ENCODE peak calls at places on chromosomes 11 and 22, in ten cellular contexts. H, G, E, I, S, A, F, C, Z and X are unnamed samples.

GRCh38 chr11:75734491-75735180 is 17.0 kb downstream of the MOGAT2 start:
- DNase-seq in C (peak), F (no peak), S (no peak), I (no peak), A (no peak), H (no peak), E (no peak), G (no peak), Z (no peak), X (no peak)

GRCh38 chr22:17945851-17946690 is 78.3 kb downstream of the MICAL3 start:
- DNase-seq in H (no peak), C (peak), E (no peak), S (no peak), Z (no peak), G (no peak), I (no peak), A (no peak), F (no peak), X (no peak)

GRCh38 chr11:105720096-105720495 is 110.2 kb downstream of the GRIA4 start:
- DNase-seq in C (no peak), I (no peak), A (no peak), H (no peak), G (no peak), S (no peak), E (no peak), Z (no peak), F (no peak), X (no peak)

GRCh38 chr22:18970180-18970947 is 34.3 kb upstream of the PRODH start:
- DNase-seq in Z (peak), E (no peak), I (no peak), H (no peak), G (peak), F (no peak), A (peak), C (no peak), S (no peak), X (no peak)

GRCh38 chr11:111559791-111560190 is 19.3 kb downstream of the LAYN start:
- DNase-seq in F (no peak), H (no peak), E (no peak), G (no peak), I (no peak), Z (no peak), S (no peak), A (no peak), C (no peak), X (no peak)

GRCh38 chr11:22208151-22208858 is 15.4 kb downstream of the ANO5 start:
- DNase-seq in I (no peak), S (no peak), E (no peak), A (no peak), Z (no peak), C (no peak), G (no peak), H (no peak), F (no peak), X (no peak)

GRCh38 chr11:111019931-111020381 is 225.6 kb upstream of the POU2AF2 start:
- DNase-seq in E (no peak), F (no peak), I (no peak), H (no peak), C (no peak), G (no peak), A (no peak), Z (no peak), S (no peak), X (no peak)

GRCh38 chr11:44261800-44262591 is 47.9 kb downstream of the ALX4 start:
- DNase-seq in I (no peak), S (no peak), G (no peak), C (no peak), A (no peak), E (no peak), H (no peak), Z (no peak), F (no peak), X (peak)

GRCh38 chr11:124745835-124746620 is 6.0 kb downstream of the VSIG2 start:
- DNase-seq in F (no peak), E (no peak), S (no peak), H (no peak), Z (peak), G (peak), A (peak), I (no peak), C (peak), X (no peak)

GRCh38 chr11:119786431-119787073 is 57.6 kb upstream of the NECTIN1 start:
- DNase-seq in G (no peak), C (no peak), A (no peak), Z (no peak), S (no peak), F (no peak), I (no peak), E (no peak), H (no peak), X (no peak)

GRCh38 chr11:119789766-119790407 is 60.9 kb upstream of the NECTIN1 start:
- DNase-seq in A (no peak), F (no peak), S (no peak), Z (no peak), C (no peak), E (no peak), I (no peak), G (no peak), H (no peak), X (no peak)

GRCh38 chr11:119787074-119787461 is 58.1 kb upstream of the NECTIN1 start:
- DNase-seq in F (no peak), C (no peak), A (no peak), Z (no peak), G (no peak), E (no peak), I (no peak), S (no peak), H (no peak), X (no peak)

GRCh38 chr11:119788911-119789560 is 60.0 kb upstream of the NECTIN1 start:
- DNase-seq in E (no peak), F (no peak), G (no peak), C (no peak), Z (no peak), I (no peak), H (no peak), A (no peak), S (no peak), X (no peak)

DNA sequence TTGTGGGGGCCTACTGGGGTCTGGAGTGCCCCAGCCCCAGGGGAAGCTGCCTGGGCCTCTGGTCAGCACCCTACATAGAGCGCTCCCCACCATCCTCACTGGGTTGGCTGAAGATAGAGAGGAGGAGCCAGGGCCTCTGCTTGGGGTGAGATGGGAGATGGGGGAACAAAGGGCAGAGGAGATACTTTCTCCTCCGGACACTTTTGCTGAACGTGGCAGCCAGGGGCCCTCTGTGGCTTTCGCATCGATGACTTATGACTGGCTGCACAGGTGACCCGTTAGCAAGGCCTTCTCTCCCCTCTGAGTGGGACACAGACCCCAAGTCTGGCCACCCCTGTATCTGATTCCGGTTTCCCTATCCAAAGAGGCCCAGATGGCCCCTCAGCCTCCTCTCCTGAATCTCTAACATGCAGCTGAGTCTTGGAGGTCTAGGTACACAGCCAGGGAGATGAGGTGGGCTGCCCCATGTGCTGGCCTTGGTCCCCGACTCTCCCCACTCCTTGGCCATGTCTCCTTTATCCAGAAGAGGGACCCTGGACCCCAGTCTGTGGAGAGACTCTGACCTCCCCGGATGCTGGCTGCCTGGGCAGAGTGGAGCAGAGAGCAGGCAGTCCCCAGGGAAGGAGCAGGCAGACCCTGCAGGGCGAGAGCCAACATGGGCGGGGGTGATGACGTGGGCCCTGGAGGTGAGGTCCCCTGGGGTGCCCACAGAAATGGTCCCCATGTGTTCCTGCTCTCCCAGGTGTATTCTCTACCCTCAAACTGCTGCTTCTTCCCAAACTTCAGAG is 59.3 kb upstream of the NECTIN1 start:
- DNase-seq in Z (no peak), I (no peak), G (no peak), H (no peak), A (no peak), C (no peak), E (no peak), S (no peak), F (no peak), X (no peak)
- TF ChIP-seq CTCF in Z (no peak), I (no peak), G (no peak), H (no peak), A (no peak), C (no peak), E (no peak), S (no peak), F (no peak), X (no peak)

GRCh38 chr11:96715208-96715607 is 325.4 kb downstream of the JRKL start:
- DNase-seq in H (no peak), Z (no peak), A (no peak), S (no peak), F (no peak), G (no peak), E (no peak), I (no peak), C (no peak), X (no peak)

GRCh38 chr11:96713301-96713700 is 323.5 kb downstream of the JRKL start:
- DNase-seq in G (no peak), C (no peak), E (no peak), Z (no peak), F (no peak), I (no peak), S (no peak), A (no peak), H (no peak), X (no peak)

DNA sequence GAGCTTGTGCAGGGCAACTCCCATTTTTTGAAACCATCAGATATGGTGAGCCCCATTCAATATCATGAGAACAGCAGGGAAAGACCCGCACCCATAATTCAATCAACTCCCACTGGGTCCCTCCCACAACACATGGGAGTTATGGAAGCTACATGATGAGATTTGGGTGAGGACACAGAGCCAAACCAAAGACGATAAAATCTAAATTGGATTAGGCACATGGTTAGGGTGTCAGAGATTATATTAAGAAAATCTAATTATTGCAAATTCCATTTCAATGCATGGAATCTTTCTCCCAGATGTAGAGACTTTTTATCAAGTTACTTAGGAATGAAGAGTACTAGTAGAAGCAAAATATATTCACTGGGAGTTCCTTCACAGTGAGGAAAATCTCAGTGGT is 324.9 kb downstream of the JRKL start:
- DNase-seq in G (no peak), Z (no peak), I (no peak), A (no peak), F (no peak), E (no peak), C (no peak), S (no peak), H (no peak), X (no peak)
- H3K27ac ChIP-seq in G (no peak), Z (no peak), I (no peak), A (no peak), F (no peak), E (no peak), C (no peak), S (no peak), H (no peak), X (no peak)

GRCh38 chr11:12100429-12100828 is 10.0 kb upstream of the MICAL2 start:
- DNase-seq in F (no peak), S (no peak), C (no peak), E (no peak), G (no peak), I (no peak), A (no peak), H (no peak), Z (no peak), X (no peak)

GRCh38 chr11:12100886-12101285 is 9.5 kb upstream of the MICAL2 start:
- DNase-seq in A (no peak), I (no peak), Z (no peak), F (no peak), E (no peak), H (peak), C (no peak), S (no peak), G (no peak), X (peak)

GRCh38 chr11:12098601-12099000 is 11.8 kb upstream of the MICAL2 start:
- DNase-seq in E (no peak), S (no peak), C (no peak), H (no peak), I (no peak), Z (no peak), A (no peak), G (no peak), F (no peak), X (no peak)

GRCh38 chr11:12101318-12101717 is 9.1 kb upstream of the MICAL2 start:
- DNase-seq in A (no peak), Z (no peak), S (no peak), H (no peak), G (no peak), C (no peak), E (no peak), I (no peak), F (no peak), X (no peak)

DNA sequence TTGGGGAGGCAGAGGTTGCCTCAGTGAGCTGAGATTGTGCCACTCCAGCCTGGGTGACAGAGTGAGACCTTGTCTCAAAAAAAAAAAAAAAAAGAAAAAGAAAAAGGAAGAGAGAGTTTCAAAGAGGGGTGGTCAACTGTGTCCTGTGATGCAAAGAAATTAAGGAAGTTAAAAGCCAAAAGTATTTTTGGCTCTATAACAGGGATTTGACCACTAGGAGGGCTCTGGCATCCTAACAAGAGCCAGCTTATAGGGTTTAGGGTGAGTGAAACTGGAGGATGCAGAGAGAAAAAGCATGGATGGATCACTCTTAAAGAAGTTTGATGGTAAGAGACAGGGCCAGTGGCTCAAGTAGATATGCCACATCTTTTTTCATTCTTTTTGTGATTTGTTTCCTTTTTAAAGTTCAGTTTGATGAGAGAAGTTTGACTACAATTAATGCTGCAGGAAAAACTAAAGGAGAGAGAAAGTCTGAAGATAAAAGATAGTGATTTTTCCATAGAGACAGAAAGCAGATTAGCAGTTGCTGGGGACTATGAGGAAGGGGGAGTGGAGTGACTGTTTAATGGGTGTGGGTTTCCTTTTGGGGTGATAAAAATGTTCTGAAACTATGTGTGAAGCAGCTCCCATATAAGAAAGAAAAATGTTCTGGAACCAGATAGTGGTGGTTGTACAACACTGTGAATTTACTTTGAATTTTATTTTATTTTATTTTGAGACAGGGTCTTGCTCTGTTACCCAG is 11.1 kb upstream of the MICAL2 start:
- DNase-seq in F (no peak), C (no peak), G (no peak), A (no peak), H (no peak), S (no peak), Z (no peak), E (no peak), I (no peak), X (no peak)
- TF ChIP-seq CTCF in F (no peak), C (no peak), G (peak), A (no peak), H (no peak), S (no peak), Z (no peak), E (peak), I (no peak), X (no peak)

GRCh38 chr11:63244862-63245261 is 1.5 kb upstream of the SLC22A25 start:
- DNase-seq in A (no peak), F (no peak), C (no peak), G (no peak), I (no peak), Z (no peak), H (no peak), S (no peak), E (no peak), X (no peak)

GRCh38 chr11:63243533-63243932 is at the start of gene SLC22A25:
- DNase-seq in F (no peak), I (no peak), G (no peak), Z (no peak), S (no peak), E (no peak), C (no peak), H (no peak), A (no peak), X (no peak)

GRCh38 chr11:63248966-63249365 is 5.6 kb upstream of the SLC22A25 start:
- DNase-seq in C (no peak), G (no peak), F (no peak), A (no peak), S (no peak), H (no peak), I (no peak), E (no peak), Z (no peak), X (no peak)

GRCh38 chr11:63242089-63242762 is 1.2 kb downstream of the SLC22A25 start:
- DNase-seq in G (no peak), E (no peak), H (no peak), Z (no peak), A (no peak), F (no peak), C (no peak), S (no peak), I (no peak), X (no peak)

DNA sequence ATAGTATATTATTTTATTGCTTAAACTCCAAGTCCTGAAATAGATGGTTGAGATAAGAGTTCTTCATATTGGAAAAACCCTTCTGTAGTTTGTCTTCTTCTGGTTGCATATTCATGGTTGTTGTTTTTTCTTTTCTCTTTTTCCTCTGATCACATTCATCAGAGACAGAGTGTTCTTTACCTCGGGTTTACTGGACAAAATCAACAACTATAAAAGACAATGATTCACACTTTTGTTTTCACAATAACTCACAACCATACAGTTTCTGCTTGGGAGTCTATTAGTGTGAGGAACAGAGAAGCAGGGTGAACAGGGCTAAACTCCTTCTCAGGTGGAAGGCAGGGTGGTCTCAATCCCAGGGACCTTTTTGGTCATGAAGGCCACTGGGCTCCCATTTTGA is 2.6 kb upstream of the SLC22A25 start:
- DNase-seq in G (no peak), C (no peak), S (no peak), A (no peak), H (no peak), I (no peak), F (no peak), Z (no peak), E (no peak), X (no peak)
- H3K27ac ChIP-seq in G (no peak), C (no peak), S (no peak), A (no peak), H (no peak), I (no peak), F (no peak), Z (no peak), E (no peak), X (no peak)

DNA sequence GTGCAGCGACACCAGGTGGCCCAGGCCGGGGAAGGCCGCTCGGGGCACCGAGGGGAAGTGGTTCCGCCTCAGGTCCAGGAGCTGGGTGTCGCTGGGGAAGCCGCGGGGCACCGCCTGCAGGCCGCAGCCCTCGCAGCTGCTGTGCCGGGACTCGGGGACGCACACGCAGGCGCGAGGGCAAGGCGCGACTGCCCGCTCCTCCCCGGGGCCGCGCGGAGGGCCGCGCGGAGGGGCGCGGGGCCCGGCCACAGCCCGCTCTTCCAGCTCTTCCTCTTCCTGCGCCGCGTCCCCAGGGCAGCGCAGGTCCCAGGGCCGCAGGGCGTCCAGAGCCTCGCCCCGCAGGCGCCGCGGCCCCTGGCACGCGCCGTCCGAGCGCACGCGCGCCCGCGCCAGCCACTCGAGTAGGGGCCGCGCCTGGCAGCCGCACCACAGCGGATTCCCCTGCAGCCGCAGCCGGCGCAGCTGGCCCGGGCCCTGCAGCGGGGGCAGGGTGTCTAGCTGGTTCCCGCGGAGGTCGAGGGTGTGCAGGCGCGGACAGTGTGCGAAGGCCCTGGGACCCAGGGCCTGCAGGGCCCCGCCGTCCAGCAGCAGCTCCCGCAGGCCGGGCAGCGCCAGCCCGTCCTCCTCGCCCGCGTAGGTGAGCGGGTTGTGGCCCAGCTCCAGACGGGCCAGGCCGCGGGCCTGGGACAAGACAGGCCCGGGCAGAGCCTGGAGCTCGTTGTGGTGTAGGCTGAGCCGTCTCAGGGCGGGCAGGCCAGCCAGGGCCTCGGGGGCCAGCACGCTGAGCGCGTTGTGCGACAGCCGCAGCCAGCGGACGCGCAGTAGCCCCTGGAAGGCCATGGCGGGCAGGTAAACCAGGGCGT is 2.8 kb downstream of the CHADL start:
- DNase-seq in E (no peak), H (peak), S (peak), I (peak), F (peak), C (peak), Z (no peak), A (peak), G (peak), X (peak)
- TF ChIP-seq CTCF in E (peak), H (peak), S (peak), I (peak), F (peak), C (peak), Z (no peak), A (peak), G (peak), X (peak)